ENCODE peak calls at places on chromosomes 6 and 20, in ten cellular contexts. One of them, this sample, is unnamed. For H3K36me3, the result is how much of the 10 kb centered on the place peaks cover.

GRCh38 chr6:41372526-41373366 is 37.3 kb downstream of the NCR2 start:
- DNase-seq in body of pancreas: no peak
- DNase-seq in Peyer's patch: no peak
- DNase-seq in brain microvascular endothelial cell: no peak
- DNase-seq in HCT116: no peak
- DNase-seq in DND-41: no peak
- DNase-seq in K562: no peak
- DNase-seq in mammary epithelial cell: no peak
- DNase-seq in SJSA1: no peak
- DNase-seq in lower lobe of right lung: no peak
- DNase-seq in this sample: no peak

GRCh38 chr6:11067348-11067747 is 23.2 kb upstream of the ELOVL2 start:
- DNase-seq in body of pancreas: peak
- DNase-seq in Peyer's patch: no peak
- DNase-seq in brain microvascular endothelial cell: no peak
- DNase-seq in HCT116: no peak
- DNase-seq in DND-41: no peak
- DNase-seq in K562: no peak
- DNase-seq in mammary epithelial cell: no peak
- DNase-seq in SJSA1: no peak
- DNase-seq in lower lobe of right lung: no peak
- DNase-seq in this sample: peak

GRCh38 chr6:159180001-159180400 is 10.8 kb downstream of the FNDC1 start:
- DNase-seq in body of pancreas: no peak
- DNase-seq in Peyer's patch: no peak
- DNase-seq in brain microvascular endothelial cell: peak
- DNase-seq in HCT116: no peak
- DNase-seq in DND-41: no peak
- DNase-seq in K562: no peak
- DNase-seq in mammary epithelial cell: no peak
- DNase-seq in SJSA1: peak
- DNase-seq in lower lobe of right lung: no peak
- DNase-seq in this sample: no peak

GRCh38 chr20:33649201-33649631 is 12.9 kb upstream of the C20orf144 start:
- DNase-seq in body of pancreas: peak
- DNase-seq in Peyer's patch: no peak
- DNase-seq in brain microvascular endothelial cell: no peak
- DNase-seq in HCT116: no peak
- DNase-seq in DND-41: no peak
- DNase-seq in K562: no peak
- DNase-seq in mammary epithelial cell: no peak
- DNase-seq in SJSA1: no peak
- DNase-seq in lower lobe of right lung: peak
- DNase-seq in this sample: no peak

GRCh38 chr20:13333036-13333435 is 112.0 kb downstream of the ISM1 start:
- DNase-seq in body of pancreas: no peak
- DNase-seq in Peyer's patch: no peak
- DNase-seq in brain microvascular endothelial cell: no peak
- DNase-seq in HCT116: no peak
- DNase-seq in DND-41: no peak
- DNase-seq in K562: no peak
- DNase-seq in mammary epithelial cell: no peak
- DNase-seq in SJSA1: no peak
- DNase-seq in lower lobe of right lung: no peak
- DNase-seq in this sample: no peak

GRCh38 chr6:108760158-108761050 is 87.8 kb upstream of the ARMC2 start:
- DNase-seq in body of pancreas: no peak
- DNase-seq in Peyer's patch: no peak
- DNase-seq in brain microvascular endothelial cell: peak
- DNase-seq in HCT116: no peak
- DNase-seq in DND-41: no peak
- DNase-seq in K562: no peak
- DNase-seq in mammary epithelial cell: no peak
- DNase-seq in SJSA1: no peak
- DNase-seq in lower lobe of right lung: no peak
- DNase-seq in this sample: peak

GRCh38 chr6:47670851-47671250 is 27.5 kb upstream of the ADGRF4 start:
- DNase-seq in body of pancreas: no peak
- DNase-seq in Peyer's patch: no peak
- DNase-seq in brain microvascular endothelial cell: no peak
- DNase-seq in HCT116: no peak
- DNase-seq in DND-41: no peak
- DNase-seq in K562: no peak
- DNase-seq in mammary epithelial cell: no peak
- DNase-seq in SJSA1: no peak
- DNase-seq in lower lobe of right lung: no peak
- DNase-seq in this sample: no peak

GRCh38 chr6:129936329-129937165 is 75.4 kb upstream of the TMEM244 start:
- DNase-seq in body of pancreas: peak
- DNase-seq in Peyer's patch: peak
- DNase-seq in brain microvascular endothelial cell: peak
- DNase-seq in HCT116: peak
- DNase-seq in DND-41: peak
- DNase-seq in K562: peak
- DNase-seq in mammary epithelial cell: peak
- DNase-seq in SJSA1: peak
- DNase-seq in lower lobe of right lung: peak
- DNase-seq in this sample: peak

GRCh38 chr6:33904050-33904827 is 100.4 kb upstream of the MLN start:
- DNase-seq in body of pancreas: peak
- DNase-seq in Peyer's patch: peak
- DNase-seq in brain microvascular endothelial cell: no peak
- DNase-seq in HCT116: no peak
- DNase-seq in DND-41: peak
- DNase-seq in K562: peak
- DNase-seq in mammary epithelial cell: no peak
- DNase-seq in SJSA1: no peak
- DNase-seq in lower lobe of right lung: peak
- DNase-seq in this sample: no peak

GRCh38 chr6:51398064-51398740 is 579.5 kb downstream of the TFAP2B start:
- DNase-seq in body of pancreas: no peak
- DNase-seq in Peyer's patch: no peak
- DNase-seq in brain microvascular endothelial cell: no peak
- DNase-seq in HCT116: no peak
- DNase-seq in DND-41: no peak
- DNase-seq in K562: no peak
- DNase-seq in mammary epithelial cell: peak
- DNase-seq in SJSA1: no peak
- DNase-seq in lower lobe of right lung: peak
- DNase-seq in this sample: no peak

GRCh38 chr6:34491091-34491430 is 25.2 kb downstream of the PACSIN1 start:
- DNase-seq in body of pancreas: no peak
- DNase-seq in Peyer's patch: no peak
- DNase-seq in brain microvascular endothelial cell: no peak
- DNase-seq in HCT116: no peak
- DNase-seq in DND-41: no peak
- DNase-seq in K562: peak
- DNase-seq in mammary epithelial cell: no peak
- DNase-seq in SJSA1: no peak
- DNase-seq in lower lobe of right lung: no peak
- DNase-seq in this sample: no peak

GRCh38 chr20:57480444-57481152 is 44.3 kb downstream of the CTCFL start:
- DNase-seq in body of pancreas: no peak
- DNase-seq in Peyer's patch: peak
- DNase-seq in brain microvascular endothelial cell: no peak
- DNase-seq in HCT116: no peak
- DNase-seq in DND-41: no peak
- DNase-seq in K562: no peak
- DNase-seq in mammary epithelial cell: no peak
- DNase-seq in SJSA1: no peak
- DNase-seq in lower lobe of right lung: no peak
- DNase-seq in this sample: peak

GRCh38 chr6:148446681-148447080 is 104.0 kb downstream of the SASH1 start:
- DNase-seq in body of pancreas: no peak
- DNase-seq in Peyer's patch: no peak
- DNase-seq in brain microvascular endothelial cell: no peak
- DNase-seq in HCT116: no peak
- DNase-seq in DND-41: no peak
- DNase-seq in K562: no peak
- DNase-seq in mammary epithelial cell: no peak
- DNase-seq in SJSA1: no peak
- DNase-seq in lower lobe of right lung: no peak
- DNase-seq in this sample: no peak
- H3K36me3 ChIP-seq in body of pancreas: under half
- H3K36me3 ChIP-seq in Peyer's patch: under half
- H3K36me3 ChIP-seq in brain microvascular endothelial cell: under half
- H3K36me3 ChIP-seq in HCT116: under half
- H3K36me3 ChIP-seq in DND-41: under half
- H3K36me3 ChIP-seq in K562: under half
- H3K36me3 ChIP-seq in mammary epithelial cell: under half
- H3K36me3 ChIP-seq in SJSA1: under half
- H3K36me3 ChIP-seq in lower lobe of right lung: under half
- H3K36me3 ChIP-seq in this sample: under half

GRCh38 chr6:5989141-5989723 is 17.5 kb downstream of the NRN1 start:
- DNase-seq in body of pancreas: no peak
- DNase-seq in Peyer's patch: no peak
- DNase-seq in brain microvascular endothelial cell: no peak
- DNase-seq in HCT116: no peak
- DNase-seq in DND-41: no peak
- DNase-seq in K562: no peak
- DNase-seq in mammary epithelial cell: no peak
- DNase-seq in SJSA1: no peak
- DNase-seq in lower lobe of right lung: peak
- DNase-seq in this sample: no peak
- H3K4me3 ChIP-seq in body of pancreas: no peak
- H3K4me3 ChIP-seq in Peyer's patch: no peak
- H3K4me3 ChIP-seq in brain microvascular endothelial cell: no peak
- H3K4me3 ChIP-seq in HCT116: no peak
- H3K4me3 ChIP-seq in DND-41: no peak
- H3K4me3 ChIP-seq in K562: no peak
- H3K4me3 ChIP-seq in mammary epithelial cell: no peak
- H3K4me3 ChIP-seq in SJSA1: no peak
- H3K4me3 ChIP-seq in lower lobe of right lung: no peak
- H3K4me3 ChIP-seq in this sample: no peak

DNA sequence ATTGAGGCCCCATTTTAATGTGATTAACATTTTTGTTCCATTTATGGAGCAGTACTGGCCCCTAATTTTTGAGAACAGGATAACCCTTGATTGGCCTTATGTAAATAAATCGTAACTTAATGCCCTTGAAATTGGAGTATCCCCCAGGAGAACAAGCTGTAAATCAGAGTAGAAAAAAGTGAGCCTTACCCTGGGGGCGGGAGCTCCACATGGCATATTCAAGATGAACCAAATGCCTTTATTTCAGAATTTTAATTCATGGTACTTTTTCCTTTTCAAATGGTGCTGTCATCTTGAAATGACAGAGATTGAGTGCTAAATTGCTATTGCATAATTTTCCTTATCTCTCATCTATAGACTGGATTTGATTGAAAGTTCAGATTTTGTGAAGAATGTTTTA is 809.5 kb upstream of the FLRT3 start:
- DNase-seq in body of pancreas: no peak
- DNase-seq in Peyer's patch: no peak
- DNase-seq in brain microvascular endothelial cell: no peak
- DNase-seq in HCT116: no peak
- DNase-seq in DND-41: no peak
- DNase-seq in K562: no peak
- DNase-seq in mammary epithelial cell: no peak
- DNase-seq in SJSA1: no peak
- DNase-seq in lower lobe of right lung: no peak
- DNase-seq in this sample: no peak
- H3K27ac ChIP-seq in body of pancreas: no peak
- H3K27ac ChIP-seq in Peyer's patch: no peak
- H3K27ac ChIP-seq in brain microvascular endothelial cell: no peak
- H3K27ac ChIP-seq in HCT116: no peak
- H3K27ac ChIP-seq in DND-41: no peak
- H3K27ac ChIP-seq in K562: no peak
- H3K27ac ChIP-seq in mammary epithelial cell: no peak
- H3K27ac ChIP-seq in SJSA1: no peak
- H3K27ac ChIP-seq in lower lobe of right lung: no peak
- H3K27ac ChIP-seq in this sample: no peak

GRCh38 chr20:49865559-49865958 is 49.8 kb downstream of the SPATA2 start:
- DNase-seq in body of pancreas: no peak
- DNase-seq in Peyer's patch: no peak
- DNase-seq in brain microvascular endothelial cell: no peak
- DNase-seq in HCT116: no peak
- DNase-seq in DND-41: no peak
- DNase-seq in K562: no peak
- DNase-seq in mammary epithelial cell: no peak
- DNase-seq in SJSA1: peak
- DNase-seq in lower lobe of right lung: no peak
- DNase-seq in this sample: peak
- H3K36me3 ChIP-seq in body of pancreas: under half
- H3K36me3 ChIP-seq in Peyer's patch: half or more
- H3K36me3 ChIP-seq in brain microvascular endothelial cell: under half
- H3K36me3 ChIP-seq in HCT116: under half
- H3K36me3 ChIP-seq in DND-41: under half
- H3K36me3 ChIP-seq in K562: under half
- H3K36me3 ChIP-seq in mammary epithelial cell: under half
- H3K36me3 ChIP-seq in SJSA1: under half
- H3K36me3 ChIP-seq in lower lobe of right lung: half or more
- H3K36me3 ChIP-seq in this sample: under half

DNA sequence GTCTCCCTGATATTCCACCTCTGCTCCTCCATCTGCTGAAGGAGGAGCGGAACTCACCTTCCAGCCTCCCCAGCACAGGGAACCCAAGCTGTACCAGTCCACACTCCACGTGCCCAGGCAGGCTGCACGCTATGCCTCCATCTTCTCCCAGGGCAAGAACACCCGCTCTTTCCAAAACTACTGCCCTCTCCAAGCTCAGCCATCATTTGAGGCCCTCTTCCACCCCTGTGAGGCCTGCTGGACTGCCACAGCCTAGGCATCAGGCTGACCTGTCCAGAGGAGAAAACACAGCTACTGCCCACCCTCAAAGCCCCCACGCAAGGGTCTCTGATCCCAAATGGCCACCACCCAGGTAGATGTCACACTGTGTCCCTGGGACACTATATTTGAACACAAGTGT is 99.9 kb downstream of the PRND start:
- DNase-seq in body of pancreas: no peak
- DNase-seq in Peyer's patch: no peak
- DNase-seq in brain microvascular endothelial cell: no peak
- DNase-seq in HCT116: no peak
- DNase-seq in DND-41: no peak
- DNase-seq in K562: no peak
- DNase-seq in mammary epithelial cell: no peak
- DNase-seq in SJSA1: no peak
- DNase-seq in lower lobe of right lung: no peak
- DNase-seq in this sample: no peak
- H3K4me3 ChIP-seq in body of pancreas: no peak
- H3K4me3 ChIP-seq in Peyer's patch: peak
- H3K4me3 ChIP-seq in brain microvascular endothelial cell: no peak
- H3K4me3 ChIP-seq in HCT116: no peak
- H3K4me3 ChIP-seq in DND-41: no peak
- H3K4me3 ChIP-seq in K562: no peak
- H3K4me3 ChIP-seq in mammary epithelial cell: no peak
- H3K4me3 ChIP-seq in SJSA1: no peak
- H3K4me3 ChIP-seq in lower lobe of right lung: peak
- H3K4me3 ChIP-seq in this sample: no peak

GRCh38 chr20:59861389-59861788 is 72.0 kb downstream of the SYCP2 start:
- DNase-seq in body of pancreas: no peak
- DNase-seq in Peyer's patch: no peak
- DNase-seq in brain microvascular endothelial cell: no peak
- DNase-seq in HCT116: no peak
- DNase-seq in DND-41: no peak
- DNase-seq in K562: no peak
- DNase-seq in mammary epithelial cell: no peak
- DNase-seq in SJSA1: no peak
- DNase-seq in lower lobe of right lung: no peak
- DNase-seq in this sample: no peak
- H3K27ac ChIP-seq in body of pancreas: no peak
- H3K27ac ChIP-seq in Peyer's patch: no peak
- H3K27ac ChIP-seq in brain microvascular endothelial cell: no peak
- H3K27ac ChIP-seq in HCT116: no peak
- H3K27ac ChIP-seq in DND-41: no peak
- H3K27ac ChIP-seq in K562: no peak
- H3K27ac ChIP-seq in mammary epithelial cell: no peak
- H3K27ac ChIP-seq in SJSA1: no peak
- H3K27ac ChIP-seq in lower lobe of right lung: no peak
- H3K27ac ChIP-seq in this sample: no peak

This sample was measured in right lobe of liver.